ENCODE peak calls at places on chromosome 9, in six cellular contexts. F, L, V, S, G and B are unnamed samples.

GRCh38 chr9:21974542-21975409 is 19.4 kb downstream of the CDKN2A start:
- DNase-seq in F (peak), L (peak), V (peak), S (no peak), G (peak), B (peak)

GRCh38 chr9:97629136-97629535 is 4.0 kb downstream of the TSTD2 start:
- DNase-seq in F (no peak), L (no peak), V (peak), S (no peak), G (no peak), B (no peak)

GRCh38 chr9:106718996-106719395 is 144.0 kb upstream of the ZNF462 start:
- DNase-seq in F (peak), L (no peak), V (no peak), S (no peak), G (no peak), B (peak)

GRCh38 chr9:128001411-128002298 is 20.9 kb upstream of the EEIG1 start:
- DNase-seq in F (peak), L (no peak), V (peak), S (peak), G (peak), B (peak)

GRCh38 chr9:93308158-93308602 is 124.2 kb downstream of the WNK2 start:
- DNase-seq in F (no peak), L (no peak), V (no peak), S (no peak), G (peak), B (no peak)

GRCh38 chr9:136882109-136882946 is 4.0 kb upstream of the TRAF2 start:
- DNase-seq in F (peak), L (no peak), V (peak), S (peak), G (peak), B (peak)

GRCh38 chr9:2576631-2577030 is 45.0 kb upstream of the VLDLR start:
- DNase-seq in F (no peak), L (no peak), V (no peak), S (no peak), G (no peak), B (no peak)

GRCh38 chr9:93893899-93894690 is 61.1 kb downstream of the BARX1 start:
- DNase-seq in F (no peak), L (no peak), V (no peak), S (no peak), G (peak), B (no peak)

GRCh38 chr9:37329576-37329975 is 92.9 kb upstream of the GRHPR start:
- DNase-seq in F (peak), L (no peak), V (peak), S (no peak), G (no peak), B (peak)

GRCh38 chr9:72211047-72211446 is 61.8 kb downstream of the GDA start:
- DNase-seq in F (no peak), L (no peak), V (no peak), S (no peak), G (no peak), B (no peak)

GRCh38 chr9:117412006-117412715 is 2.7 kb downstream of the ASTN2 start:
- DNase-seq in F (no peak), L (no peak), V (peak), S (no peak), G (peak), B (no peak)

GRCh38 chr9:134190232-134191121 is 26.1 kb upstream of the RNU6ATAC start:
- DNase-seq in F (no peak), L (no peak), V (no peak), S (no peak), G (no peak), B (no peak)

GRCh38 chr9:113674436-113674835 is 201.7 kb upstream of the ZNF618 start:
- DNase-seq in F (peak), L (no peak), V (no peak), S (no peak), G (no peak), B (no peak)

GRCh38 chr9:89687216-89687615 is 82.4 kb downstream of the GADD45G start:
- DNase-seq in F (no peak), L (no peak), V (no peak), S (no peak), G (no peak), B (no peak)

GRCh38 chr9:124871156-124871561 is 9.2 kb downstream of the ARPC5L start:
- DNase-seq in F (no peak), L (no peak), V (no peak), S (no peak), G (no peak), B (no peak)

GRCh38 chr9:13049223-13049622 is 230.3 kb downstream of the MPDZ start:
- DNase-seq in F (no peak), L (no peak), V (peak), S (no peak), G (no peak), B (no peak)

GRCh38 chr9:95584176-95584575 is 67.4 kb upstream of the PTCH1 start:
- DNase-seq in F (no peak), L (no peak), V (no peak), S (no peak), G (no peak), B (no peak)

GRCh38 chr9:132078369-132079356 is 1.0 kb downstream of the MED27 start:
- DNase-seq in F (peak), L (no peak), V (peak), S (no peak), G (no peak), B (peak)

GRCh38 chr9:72809586-72809985 is 143.3 kb downstream of the ALDH1A1 start:
- DNase-seq in F (no peak), L (no peak), V (no peak), S (no peak), G (no peak), B (no peak)

GRCh38 chr9:89759563-89759962 is 154.8 kb downstream of the GADD45G start:
- DNase-seq in F (no peak), L (no peak), V (no peak), S (peak), G (no peak), B (no peak)

GRCh38 chr9:134215709-134216448 is 51.5 kb upstream of the RNU6ATAC start:
- DNase-seq in F (peak), L (no peak), V (no peak), S (no peak), G (no peak), B (peak)

GRCh38 chr9:130664191-130665028 is at the start of gene PRDM12:
- DNase-seq in F (no peak), L (peak), V (peak), S (no peak), G (peak), B (no peak)

GRCh38 chr9:504921-505821 is 290.5 kb downstream of the DOCK8 start:
- DNase-seq in F (no peak), L (peak), V (peak), S (no peak), G (peak), B (no peak)

DNA sequence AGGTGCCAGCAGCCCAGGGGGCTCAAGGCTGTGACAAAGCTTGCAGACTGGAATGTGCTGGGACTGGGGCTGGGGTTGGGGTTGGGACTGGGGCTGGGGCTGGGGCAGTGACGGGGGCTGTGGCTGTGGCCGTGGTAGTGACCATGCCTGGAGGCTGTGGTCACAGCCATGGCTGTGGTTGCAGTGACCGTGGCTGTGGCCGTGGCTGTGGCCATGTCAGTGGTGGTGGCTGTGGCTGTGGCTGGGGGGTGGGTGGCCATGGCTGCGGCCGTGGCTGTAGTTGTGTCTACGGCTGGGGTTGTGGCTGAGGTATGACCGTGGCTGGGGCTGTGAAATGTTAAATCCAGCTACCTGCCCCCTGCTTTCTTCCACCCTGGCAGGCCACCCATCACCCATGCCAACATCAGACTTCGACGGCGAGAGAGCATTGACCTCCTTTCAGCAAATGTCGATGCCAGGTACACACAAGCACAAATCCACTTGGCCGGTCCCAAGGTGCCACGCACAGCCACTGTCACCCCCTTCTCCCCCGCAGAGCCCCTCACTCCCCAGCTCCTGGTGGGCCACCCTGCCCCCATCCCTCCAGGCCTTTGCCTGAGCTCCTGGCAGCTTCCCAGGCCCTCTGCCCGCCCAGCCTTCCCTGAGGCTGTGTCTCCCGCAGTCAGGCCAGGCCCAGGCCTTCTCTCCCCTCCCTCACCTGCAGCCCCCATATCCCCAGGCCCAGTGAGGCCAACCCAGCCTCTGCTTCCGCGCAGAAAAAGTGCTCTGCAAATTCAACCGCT is 15.3 kb downstream of the LCN9 start:
- DNase-seq in F (no peak), L (no peak), V (no peak), S (no peak), G (no peak), B (no peak)
- H2AK5ac ChIP-seq in F (no peak), L (no peak), V (no peak), S (no peak), G (no peak), B (no peak)

DNA sequence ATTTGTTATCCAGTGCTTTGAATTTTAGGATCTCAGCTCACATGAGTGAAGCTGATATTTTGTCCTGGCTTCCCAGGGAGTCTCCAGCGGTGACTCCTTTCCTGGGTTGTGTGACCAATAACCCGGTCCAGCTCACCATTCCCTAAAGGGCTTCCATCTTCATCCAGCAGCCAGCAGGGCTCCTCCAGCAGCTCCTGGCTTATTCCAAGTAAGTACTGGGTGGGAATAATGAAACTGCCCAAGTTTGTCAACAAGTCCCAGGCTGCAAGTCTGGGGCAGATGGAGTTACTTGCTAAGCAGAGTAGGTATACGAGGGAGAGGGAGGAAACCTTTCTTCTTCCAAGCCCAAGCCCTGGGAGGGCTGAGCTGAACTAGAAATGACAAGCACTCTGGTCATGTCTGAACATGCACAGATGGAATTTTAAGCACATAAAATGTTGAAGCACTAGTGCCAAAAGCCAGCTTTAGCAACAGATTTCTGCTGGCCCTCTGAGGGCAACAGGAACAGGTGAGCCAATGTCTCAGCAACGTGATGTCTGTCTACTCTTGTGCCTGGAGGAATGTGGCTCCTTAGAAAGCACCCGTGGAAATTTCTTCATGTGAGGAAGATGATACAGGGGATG is 153.7 kb upstream of the DAPK1 start:
- DNase-seq in F (no peak), L (no peak), V (no peak), S (peak), G (no peak), B (no peak)
- H3K27ac ChIP-seq in F (no peak), L (no peak), V (no peak), S (no peak), G (no peak), B (peak)

GRCh38 chr9:121816449-121816817 is 165.0 kb downstream of the DAB2IP start:
- DNase-seq in F (no peak), L (no peak), V (no peak), S (no peak), G (no peak), B (no peak)
- H3K23ac ChIP-seq in F (no peak), L (no peak), V (no peak), S (no peak), G (peak), B (no peak)

GRCh38 chr9:77981907-77982306 is 49.7 kb downstream of the GNAQ start:
- DNase-seq in F (no peak), L (no peak), V (no peak), S (no peak), G (no peak), B (no peak)
- H2AK5ac ChIP-seq in F (no peak), L (no peak), V (no peak), S (no peak), G (no peak), B (no peak)

GRCh38 chr9:81138173-81138572 is 551.2 kb downstream of the TLE1 start:
- DNase-seq in F (no peak), L (no peak), V (peak), S (no peak), G (no peak), B (no peak)

GRCh38 chr9:81132796-81133195 is 556.6 kb downstream of the TLE1 start:
- DNase-seq in F (peak), L (no peak), V (no peak), S (no peak), G (no peak), B (no peak)

GRCh38 chr9:81128701-81129100 is 560.6 kb downstream of the TLE1 start:
- DNase-seq in F (peak), L (no peak), V (no peak), S (no peak), G (no peak), B (no peak)

GRCh38 chr9:81132318-81132717 is 557.0 kb downstream of the TLE1 start:
- DNase-seq in F (peak), L (no peak), V (no peak), S (no peak), G (no peak), B (peak)
- H3K27ac ChIP-seq in F (no peak), L (no peak), V (no peak), S (no peak), G (no peak), B (no peak)